ENCODE peak calls at places on chromosomes 2 and 18, in seven cellular contexts. J is cardiac fibroblast; D is upper lobe of right lung; F is activated CD8-positive, alpha-beta T cell treated with anti-CD3 and anti-CD28 coated beads for 36 hours; C is AG09319; T is tibial nerve; I is Calu3. W is an unnamed sample.

GRCh38 chr18:8229786-8230185 is 379.5 kb upstream of the RAB12 start:
- DNase-seq in J (no peak), D (no peak), F (no peak), C (no peak), T (no peak), I (no peak), W (no peak)

GRCh38 chr2:234679766-234680687 is 183.1 kb upstream of the ARL4C start:
- DNase-seq in J (peak; percentile 92), D (no peak), F (no peak), C (peak; percentile 82), T (peak; percentile 57), I (peak; percentile 20), W (no peak)

GRCh38 chr2:118841450-118841827 is 6.0 kb downstream of the EN1 start:
- DNase-seq in J (no peak), D (no peak), F (no peak), C (no peak), T (no peak), I (no peak), W (no peak)

GRCh38 chr2:5391361-5391760 is 300.8 kb upstream of the SOX11 start:
- DNase-seq in J (no peak), D (no peak), F (no peak), C (no peak), T (no peak), I (no peak), W (no peak)

GRCh38 chr2:19538411-19538963 is 180.1 kb upstream of the OSR1 start:
- DNase-seq in J (peak; percentile 89), D (no peak), F (no peak), C (peak; percentile 47), T (no peak), I (peak; percentile 77), W (no peak)

GRCh38 chr2:60886962-60887361 is 5.6 kb downstream of the REL start:
- DNase-seq in J (no peak), D (no peak), F (no peak), C (no peak), T (no peak), I (no peak), W (no peak)

GRCh38 chr2:85577386-85578242 is at the start of gene VAMP8:
- DNase-seq in J (no peak), D (peak; percentile 92), F (peak; percentile 78), C (no peak), T (no peak), I (peak; percentile 88), W (peak; percentile 75)

GRCh38 chr2:146898083-146898482 is 946.7 kb upstream of the ACVR2A start:
- DNase-seq in J (no peak), D (no peak), F (no peak), C (no peak), T (no peak), I (no peak), W (no peak)

GRCh38 chr2:199977984-199978415 is 22.6 kb downstream of the MAIP1 start:
- DNase-seq in J (peak; percentile 76), D (no peak), F (peak; percentile 68), C (peak; percentile 41), T (no peak), I (peak; percentile 84), W (no peak)

GRCh38 chr2:237315170-237315880 is 98.6 kb downstream of the COL6A3 start:
- DNase-seq in J (peak; percentile 97), D (peak; percentile 83), F (no peak), C (peak; percentile 94), T (peak; percentile 82), I (peak; percentile 58), W (no peak)

GRCh38 chr2:26562811-26563645 is 78.1 kb downstream of the CIB4 start:
- DNase-seq in J (peak; percentile 59), D (peak; percentile 65), F (no peak), C (no peak), T (peak; percentile 22), I (peak; percentile 76), W (no peak)

GRCh38 chr2:6764968-6765723 is 100.6 kb downstream of the CMPK2 start:
- DNase-seq in J (no peak), D (no peak), F (no peak), C (no peak), T (no peak), I (no peak), W (no peak)

GRCh38 chr2:24514820-24515219 is 23.8 kb downstream of the NCOA1 start:
- DNase-seq in J (no peak), D (no peak), F (no peak), C (no peak), T (no peak), I (no peak), W (no peak)

GRCh38 chr2:57906152-57906732 is 140.4 kb upstream of the VRK2 start:
- DNase-seq in J (peak; percentile 73), D (no peak), F (no peak), C (peak; percentile 28), T (no peak), I (no peak), W (peak; percentile 37)

GRCh38 chr2:76584474-76584873 is 873.8 kb upstream of the GCFC2 start:
- DNase-seq in J (no peak), D (no peak), F (no peak), C (no peak), T (no peak), I (no peak), W (no peak)
- TF ChIP-seq CTCF in J (no peak), D (no peak), F (no peak), C (no peak), T (no peak), I (no peak), W (no peak)

DNA sequence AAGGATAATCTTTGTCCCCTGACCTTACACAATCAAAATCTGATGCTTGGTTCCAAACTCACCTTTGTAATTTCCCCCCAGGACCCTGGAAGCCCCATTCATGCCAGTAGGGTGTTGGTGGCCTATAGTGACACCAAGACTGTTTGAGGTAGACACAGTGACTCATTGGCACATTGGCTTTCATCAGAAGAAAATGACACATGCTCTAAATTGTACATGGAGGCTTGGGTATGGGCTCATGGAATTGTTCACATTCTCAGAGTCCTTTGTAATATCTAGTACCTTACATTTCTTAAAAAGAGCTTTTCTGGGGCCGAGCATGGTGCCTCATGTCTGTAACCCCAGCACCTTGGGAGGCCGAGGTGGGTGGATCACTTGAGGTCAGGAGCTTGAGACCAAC is 61.2 kb upstream of the LRPPRC start:
- DNase-seq in J (no peak), D (no peak), F (no peak), C (no peak), T (no peak), I (no peak), W (no peak)
- TF ChIP-seq CTCF in J (no peak), D (no peak), F (no peak), C (no peak), T (no peak), I (no peak), W (no peak)

DNA sequence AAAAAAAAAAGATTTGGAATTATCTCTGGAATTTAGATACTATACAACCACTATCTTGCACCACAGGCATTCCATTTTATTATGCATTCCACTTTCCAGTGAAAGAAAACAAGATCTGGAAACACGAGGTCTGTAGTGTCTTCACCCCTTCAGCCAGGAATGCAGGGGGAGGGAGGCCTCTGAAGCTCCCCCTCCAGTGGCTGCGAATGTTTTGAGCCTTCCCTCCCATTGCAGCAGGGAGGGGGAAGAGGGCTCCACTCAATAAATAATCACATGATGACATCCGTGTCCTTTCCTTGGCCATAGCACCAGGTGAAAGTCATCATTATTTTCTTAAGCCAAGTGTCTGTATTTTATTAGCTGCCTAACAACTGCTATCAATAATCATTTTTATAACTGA is 38.7 kb downstream of the ALPK2 start:
- DNase-seq in J (peak; percentile 93), D (no peak), F (no peak), C (peak; percentile 66), T (no peak), I (no peak), W (no peak)
- TF ChIP-seq CTCF in J (no peak), D (no peak), F (no peak), C (no peak), T (no peak), I (no peak), W (no peak)

GRCh38 chr18:61531891-61532290 is 198.7 kb downstream of the CDH20 start:
- DNase-seq in J (no peak), D (no peak), F (no peak), C (no peak), T (no peak), I (no peak), W (no peak)
- TF ChIP-seq CTCF in J (no peak), D (no peak), F (no peak), C (no peak), T (no peak), I (no peak), W (no peak)

GRCh38 chr2:202072226-202072625 is 829 bp upstream of the KIAA2012 start:
- DNase-seq in J (no peak), D (no peak), F (no peak), C (no peak), T (no peak), I (peak; percentile 11), W (no peak)
- TF ChIP-seq CTCF in J (peak; percentile 28), D (no peak), F (no peak), C (peak; percentile 15), T (no peak), I (peak; percentile 68), W (no peak)

GRCh38 chr2:73947412-73948018 is 20.8 kb downstream of the DGUOK start:
- DNase-seq in J (no peak), D (no peak), F (no peak), C (no peak), T (no peak), I (no peak), W (no peak)
- TF ChIP-seq CTCF in J (no peak), D (no peak), F (no peak), C (no peak), T (no peak), I (no peak), W (no peak)

GRCh38 chr2:46493241-46493970 is 14.0 kb downstream of the TMEM247 start:
- DNase-seq in J (peak; percentile 67), D (no peak), F (peak; percentile 14), C (no peak), T (no peak), I (no peak), W (peak; percentile 81)

GRCh38 chr2:46492301-46492700 is 12.9 kb downstream of the TMEM247 start:
- DNase-seq in J (no peak), D (no peak), F (no peak), C (no peak), T (no peak), I (no peak), W (no peak)

GRCh38 chr2:46489430-46489829 is 10.1 kb downstream of the TMEM247 start:
- DNase-seq in J (no peak), D (no peak), F (no peak), C (no peak), T (no peak), I (no peak), W (no peak)

GRCh38 chr2:46488389-46488788 is 9.0 kb downstream of the TMEM247 start:
- DNase-seq in J (no peak), D (no peak), F (no peak), C (no peak), T (no peak), I (no peak), W (no peak)

GRCh38 chr2:46490521-46491141 is 11.3 kb downstream of the TMEM247 start:
- DNase-seq in J (peak; percentile 68), D (peak; percentile 63), F (no peak), C (no peak), T (peak; percentile 25), I (peak; percentile 30), W (peak; percentile 70)
- TF ChIP-seq CTCF in J (no peak), D (peak; percentile 3), F (no peak), C (no peak), T (peak; percentile 48), I (no peak), W (no peak)

W was measured in GM20000.